ENCODE peak calls at places on chromosome 4, in six cellular contexts. One of them, this sample, is unnamed.

GRCh38 chr4:84189138-84189537 is 310.0 kb downstream of the NKX6-1 start:
- DNase-seq in HepG2: no peak
- DNase-seq in SK-N-SH: no peak
- DNase-seq in K562: no peak
- DNase-seq in HCT116: no peak
- DNase-seq in GM12878: no peak
- DNase-seq in this sample: no peak

GRCh38 chr4:37816006-37816405 is 10.5 kb upstream of the PGM2 start:
- DNase-seq in SK-N-SH: no peak
- DNase-seq in GM12878: no peak
- DNase-seq in HepG2: no peak
- DNase-seq in HCT116: no peak
- DNase-seq in K562: no peak
- DNase-seq in this sample: no peak

GRCh38 chr4:152825336-152825735 is 45.6 kb downstream of the ARFIP1 start:
- DNase-seq in GM12878: no peak
- DNase-seq in HepG2: no peak
- DNase-seq in HCT116: no peak
- DNase-seq in SK-N-SH: no peak
- DNase-seq in K562: no peak
- DNase-seq in this sample: no peak

GRCh38 chr4:67035986-67036385 is 509.3 kb downstream of the CENPC start:
- DNase-seq in K562: no peak
- DNase-seq in GM12878: no peak
- DNase-seq in HCT116: no peak
- DNase-seq in SK-N-SH: no peak
- DNase-seq in HepG2: no peak
- DNase-seq in this sample: no peak

GRCh38 chr4:176268963-176269362 is at the start of gene ASB5:
- DNase-seq in K562: no peak
- DNase-seq in HCT116: no peak
- DNase-seq in SK-N-SH: no peak
- DNase-seq in HepG2: no peak
- DNase-seq in GM12878: no peak
- DNase-seq in this sample: no peak

GRCh38 chr4:180150818-180151217 is 2092.4 kb upstream of the TENM3 start:
- DNase-seq in GM12878: no peak
- DNase-seq in K562: no peak
- DNase-seq in HCT116: peak
- DNase-seq in HepG2: no peak
- DNase-seq in SK-N-SH: peak
- DNase-seq in this sample: no peak

GRCh38 chr4:183364025-183364424 is 41.8 kb upstream of the CLDN24 start:
- DNase-seq in SK-N-SH: no peak
- DNase-seq in HepG2: no peak
- DNase-seq in K562: no peak
- DNase-seq in GM12878: no peak
- DNase-seq in HCT116: no peak
- DNase-seq in this sample: no peak

GRCh38 chr4:184657144-184657543 is 7.6 kb downstream of the PRIMPOL start:
- DNase-seq in GM12878: no peak
- DNase-seq in HCT116: no peak
- DNase-seq in K562: no peak
- DNase-seq in HepG2: no peak
- DNase-seq in SK-N-SH: no peak
- DNase-seq in this sample: no peak

GRCh38 chr4:56959064-56959463 is 18.3 kb downstream of the NOA1 start:
- DNase-seq in K562: no peak
- DNase-seq in SK-N-SH: no peak
- DNase-seq in HCT116: no peak
- DNase-seq in GM12878: no peak
- DNase-seq in HepG2: no peak
- DNase-seq in this sample: no peak

GRCh38 chr4:158630893-158631292 is 40.8 kb downstream of the C4orf46 start:
- DNase-seq in HCT116: no peak
- DNase-seq in SK-N-SH: no peak
- DNase-seq in GM12878: no peak
- DNase-seq in HepG2: no peak
- DNase-seq in K562: no peak
- DNase-seq in this sample: no peak

GRCh38 chr4:20528508-20528907 is 171.8 kb upstream of the PACRGL start:
- DNase-seq in K562: no peak
- DNase-seq in SK-N-SH: no peak
- DNase-seq in HCT116: no peak
- DNase-seq in HepG2: no peak
- DNase-seq in GM12878: no peak
- DNase-seq in this sample: no peak

GRCh38 chr4:24657768-24658617 is 73.6 kb upstream of the DHX15 start:
- DNase-seq in GM12878: peak
- DNase-seq in HepG2: peak
- DNase-seq in SK-N-SH: no peak
- DNase-seq in HCT116: peak
- DNase-seq in K562: no peak
- DNase-seq in this sample: no peak

GRCh38 chr4:2689825-2690700 is 66.1 kb downstream of the TNIP2 start:
- DNase-seq in HCT116: no peak
- DNase-seq in SK-N-SH: no peak
- DNase-seq in K562: no peak
- DNase-seq in GM12878: peak
- DNase-seq in HepG2: no peak
- DNase-seq in this sample: no peak

GRCh38 chr4:93827272-93827947 is 1.1 kb upstream of the ATOH1 start:
- DNase-seq in GM12878: no peak
- DNase-seq in HCT116: no peak
- DNase-seq in SK-N-SH: peak
- DNase-seq in K562: peak
- DNase-seq in HepG2: no peak
- DNase-seq in this sample: no peak

GRCh38 chr4:28518781-28519180 is 1658.1 kb downstream of the STIM2 start:
- DNase-seq in HCT116: no peak
- DNase-seq in HepG2: no peak
- DNase-seq in GM12878: no peak
- DNase-seq in K562: no peak
- DNase-seq in SK-N-SH: no peak
- DNase-seq in this sample: no peak

GRCh38 chr4:3440979-3441500 is 728 bp upstream of the HGFAC start:
- DNase-seq in HCT116: no peak
- DNase-seq in GM12878: no peak
- DNase-seq in K562: peak
- DNase-seq in SK-N-SH: no peak
- DNase-seq in HepG2: no peak
- DNase-seq in this sample: no peak

GRCh38 chr4:45363931-45364330 is 637.6 kb upstream of the GNPDA2 start:
- DNase-seq in SK-N-SH: no peak
- DNase-seq in HCT116: no peak
- DNase-seq in HepG2: no peak
- DNase-seq in GM12878: no peak
- DNase-seq in K562: no peak
- DNase-seq in this sample: no peak

GRCh38 chr4:77959566-77960338 is 97.1 kb downstream of the MRPL1 start:
- DNase-seq in K562: peak
- DNase-seq in HepG2: peak
- DNase-seq in HCT116: peak
- DNase-seq in SK-N-SH: peak
- DNase-seq in GM12878: peak
- DNase-seq in this sample: peak

GRCh38 chr4:167987285-167987684 is 105.1 kb upstream of the ANXA10 start:
- DNase-seq in SK-N-SH: no peak
- DNase-seq in K562: no peak
- DNase-seq in HCT116: no peak
- DNase-seq in HepG2: no peak
- DNase-seq in GM12878: no peak
- DNase-seq in this sample: no peak

GRCh38 chr4:113290666-113291065 is 241.2 kb downstream of the ANK2 start:
- DNase-seq in K562: no peak
- DNase-seq in SK-N-SH: no peak
- DNase-seq in HCT116: no peak
- DNase-seq in GM12878: no peak
- DNase-seq in HepG2: no peak
- DNase-seq in this sample: no peak

GRCh38 chr4:11039494-11040142 is 355.1 kb upstream of the CLNK start:
- DNase-seq in HCT116: no peak
- DNase-seq in K562: no peak
- DNase-seq in SK-N-SH: no peak
- DNase-seq in GM12878: no peak
- DNase-seq in HepG2: no peak
- DNase-seq in this sample: no peak

GRCh38 chr4:11042760-11043159 is 358.2 kb upstream of the CLNK start:
- DNase-seq in K562: no peak
- DNase-seq in GM12878: peak
- DNase-seq in SK-N-SH: no peak
- DNase-seq in HCT116: no peak
- DNase-seq in HepG2: no peak
- DNase-seq in this sample: no peak

DNA sequence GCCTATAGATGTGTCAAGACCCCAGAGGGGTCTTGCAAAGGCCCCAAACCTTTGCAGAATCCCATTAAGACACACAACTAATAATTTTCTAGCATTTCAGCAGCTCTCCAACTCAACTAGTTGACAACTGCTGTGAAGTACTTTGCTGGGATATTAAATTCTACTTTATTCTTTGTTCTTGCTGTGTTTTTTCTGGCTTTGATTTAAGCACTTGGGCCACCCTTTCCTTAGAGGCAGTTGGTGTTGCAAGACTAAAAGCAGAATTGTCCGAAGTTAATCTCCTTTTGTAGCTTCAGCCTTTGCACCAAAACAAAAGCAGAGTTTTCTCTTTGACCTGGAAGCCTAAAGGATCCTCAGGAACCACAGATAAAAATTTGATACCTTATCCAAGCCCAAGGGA is 353.1 kb upstream of the CLNK start:
- DNase-seq in SK-N-SH: no peak
- DNase-seq in GM12878: no peak
- DNase-seq in HCT116: no peak
- DNase-seq in K562: no peak
- DNase-seq in HepG2: no peak
- DNase-seq in this sample: no peak
- TF ChIP-seq SIN3A in SK-N-SH: no peak
- TF ChIP-seq SIN3A in GM12878: no peak
- TF ChIP-seq SIN3A in HCT116: no peak
- TF ChIP-seq SIN3A in K562: no peak
- TF ChIP-seq SIN3A in HepG2: no peak
- TF ChIP-seq SIN3A in this sample: no peak

GRCh38 chr4:73723945-73724344 is 16.4 kb upstream of the CXCL8 start:
- DNase-seq in GM12878: no peak
- DNase-seq in K562: no peak
- DNase-seq in HCT116: no peak
- DNase-seq in HepG2: no peak
- DNase-seq in SK-N-SH: no peak
- DNase-seq in this sample: no peak

GRCh38 chr4:73727685-73728084 is 12.7 kb upstream of the CXCL8 start:
- DNase-seq in K562: no peak
- DNase-seq in HCT116: no peak
- DNase-seq in GM12878: no peak
- DNase-seq in HepG2: no peak
- DNase-seq in SK-N-SH: no peak
- DNase-seq in this sample: no peak

GRCh38 chr4:73723029-73723428 is 17.3 kb upstream of the CXCL8 start:
- DNase-seq in HCT116: no peak
- DNase-seq in GM12878: no peak
- DNase-seq in HepG2: no peak
- DNase-seq in K562: no peak
- DNase-seq in SK-N-SH: no peak
- DNase-seq in this sample: no peak

GRCh38 chr4:73726000-73726399 is 14.4 kb upstream of the CXCL8 start:
- DNase-seq in K562: no peak
- DNase-seq in HepG2: no peak
- DNase-seq in GM12878: no peak
- DNase-seq in HCT116: peak
- DNase-seq in SK-N-SH: no peak
- DNase-seq in this sample: no peak

GRCh38 chr4:73725499-73725898 is 14.9 kb upstream of the CXCL8 start:
- DNase-seq in SK-N-SH: no peak
- DNase-seq in HepG2: no peak
- DNase-seq in K562: no peak
- DNase-seq in HCT116: no peak
- DNase-seq in GM12878: no peak
- DNase-seq in this sample: no peak
- TF ChIP-seq CTCF in SK-N-SH: no peak
- TF ChIP-seq CTCF in HepG2: no peak
- TF ChIP-seq CTCF in K562: no peak
- TF ChIP-seq CTCF in HCT116: no peak
- TF ChIP-seq CTCF in GM12878: no peak
- TF ChIP-seq CTCF in this sample: no peak

GRCh38 chr4:108166038-108166437 is 2.7 kb downstream of the LEF1 start:
- DNase-seq in K562: peak
- DNase-seq in GM12878: no peak
- DNase-seq in HepG2: no peak
- DNase-seq in HCT116: no peak
- DNase-seq in SK-N-SH: no peak
- DNase-seq in this sample: no peak
- TF ChIP-seq SIN3A in K562: no peak
- TF ChIP-seq SIN3A in GM12878: no peak
- TF ChIP-seq SIN3A in HepG2: no peak
- TF ChIP-seq SIN3A in HCT116: no peak
- TF ChIP-seq SIN3A in SK-N-SH: no peak
- TF ChIP-seq SIN3A in this sample: no peak

GRCh38 chr4:102055805-102056204 is 265.3 kb downstream of the BANK1 start:
- DNase-seq in HepG2: no peak
- DNase-seq in GM12878: no peak
- DNase-seq in K562: no peak
- DNase-seq in HCT116: no peak
- DNase-seq in SK-N-SH: no peak
- DNase-seq in this sample: no peak
- TF ChIP-seq CTCF in HepG2: no peak
- TF ChIP-seq CTCF in GM12878: no peak
- TF ChIP-seq CTCF in K562: no peak
- TF ChIP-seq CTCF in HCT116: peak
- TF ChIP-seq CTCF in SK-N-SH: peak
- TF ChIP-seq CTCF in this sample: peak

DNA sequence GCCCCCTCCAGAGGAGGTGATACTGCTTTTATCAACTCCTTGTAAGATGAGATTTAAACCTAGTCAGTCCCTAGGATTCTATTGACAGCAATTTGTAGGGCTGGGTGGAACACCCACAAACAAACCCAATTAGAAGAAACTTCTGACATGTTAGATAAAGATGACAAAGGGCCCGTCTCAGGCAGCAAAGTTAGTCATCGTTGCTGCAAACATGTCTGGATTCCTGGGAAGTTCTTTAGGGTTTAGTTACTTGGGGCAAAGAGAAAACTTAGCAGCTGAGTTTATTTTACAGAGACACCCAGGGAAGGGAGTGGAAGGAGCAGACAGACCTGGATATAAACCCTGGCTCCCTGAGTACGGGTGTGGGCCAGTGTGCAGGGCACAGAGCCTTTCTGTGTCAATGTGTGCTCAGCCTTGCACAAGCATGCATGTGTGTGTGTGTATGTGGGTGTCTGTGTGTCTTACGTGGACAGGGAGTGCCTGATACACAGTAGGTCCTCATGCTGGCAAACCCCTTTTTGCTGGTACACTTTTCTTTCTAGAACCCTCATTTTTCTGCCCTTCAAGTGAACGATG is 130.0 kb upstream of the STX18 start:
- DNase-seq in K562: no peak
- DNase-seq in SK-N-SH: no peak
- DNase-seq in HCT116: no peak
- DNase-seq in HepG2: no peak
- DNase-seq in GM12878: no peak
- DNase-seq in this sample: no peak
- TF ChIP-seq SIN3A in K562: no peak
- TF ChIP-seq SIN3A in SK-N-SH: no peak
- TF ChIP-seq SIN3A in HCT116: no peak
- TF ChIP-seq SIN3A in HepG2: no peak
- TF ChIP-seq SIN3A in GM12878: no peak
- TF ChIP-seq SIN3A in this sample: no peak

GRCh38 chr4:41214158-41215146 is at the start of gene APBB2:
- DNase-seq in GM12878: peak
- DNase-seq in HCT116: peak
- DNase-seq in HepG2: peak
- DNase-seq in K562: peak
- DNase-seq in SK-N-SH: peak
- DNase-seq in this sample: peak
- TF ChIP-seq CTCF in GM12878: peak
- TF ChIP-seq CTCF in HCT116: peak
- TF ChIP-seq CTCF in HepG2: peak
- TF ChIP-seq CTCF in K562: peak
- TF ChIP-seq CTCF in SK-N-SH: peak
- TF ChIP-seq CTCF in this sample: peak